ENCODE peak calls at places on chromosomes 3 and 15, in six cellular contexts. R is Right ventricle myocardium inferior, D is adrenal gland, Q is EL, I is colonic mucosa, W is GM03348. Z is an unnamed sample.

GRCh38 chr3:120764206-120764605 is 21.7 kb downstream of the GTF2E1 start:
- DNase-seq in W (no peak), Q (no peak), R (no peak), I (no peak), D (no peak), Z (no peak)

GRCh38 chr3:192339214-192339613 is 388.1 kb downstream of the FGF12 start:
- DNase-seq in I (no peak), Q (no peak), W (no peak), R (no peak), D (no peak), Z (no peak)

GRCh38 chr15:64767203-64767602 is 8.2 kb downstream of the RBPMS2 start:
- DNase-seq in R (no peak), D (no peak), Q (no peak), I (no peak), W (no peak), Z (no peak)

GRCh38 chr3:16177962-16178627 is 3.6 kb downstream of the GALNT15 start:
- DNase-seq in Q (peak; percentile 82), R (peak; percentile 89), W (peak; percentile 93), D (peak; percentile 90), I (peak; percentile 77), Z (peak; percentile 72)

GRCh38 chr3:76551739-76552138 is 488.2 kb upstream of the ROBO2 start:
- DNase-seq in W (no peak), R (no peak), I (no peak), Q (no peak), D (no peak), Z (no peak)

GRCh38 chr15:43922021-43922420 is 95.2 kb downstream of the WDR76 start:
- DNase-seq in W (no peak), Q (peak; percentile 56), I (no peak), R (no peak), D (no peak), Z (no peak)

GRCh38 chr3:192933779-192934456 is 16.3 kb upstream of the MB21D2 start:
- DNase-seq in D (no peak), Q (peak; percentile 45), I (no peak), R (no peak), W (no peak), Z (no peak)

GRCh38 chr3:129609591-129610169 is 3.2 kb upstream of the PLXND1 start:
- DNase-seq in R (no peak), I (no peak), D (no peak), W (no peak), Q (peak; percentile 63), Z (no peak)

GRCh38 chr15:57555270-57555669 is 36.4 kb upstream of the MYZAP start:
- DNase-seq in Q (no peak), D (no peak), I (no peak), R (no peak), W (no peak), Z (no peak)

GRCh38 chr3:81585057-81585456 is 176.4 kb downstream of the GBE1 start:
- DNase-seq in R (no peak), D (no peak), I (no peak), Q (no peak), W (no peak), Z (no peak)